ENCODE peak calls at places on chromosome 19, in nine cellular contexts. J is H9; W is ovary; D is heart left ventricle; C is right cardiac atrium; P is naive thymus-derived CD4-positive, alpha-beta T cell; I is mucosa of descending colon; V is body of pancreas; B is left lung. Z is an unnamed sample.

GRCh38 chr19:8017808-8018207 is 12.4 kb upstream of the ELAVL1 start:
- DNase-seq in J (no peak), W (no peak), D (no peak), C (no peak), P (peak; percentile 11), I (peak; percentile 67), V (no peak), B (peak; percentile 37), Z (no peak)

GRCh38 chr19:55433292-55433691 is 9.8 kb downstream of the SHISA7 start:
- DNase-seq in J (no peak), W (no peak), D (no peak), C (no peak), P (no peak), I (no peak), V (no peak), B (no peak), Z (no peak)

GRCh38 chr19:18520848-18521691 is 800 bp downstream of the ELL start:
- DNase-seq in J (peak; percentile 50), W (peak; percentile 66), D (peak; percentile 58), C (peak; percentile 71), P (peak; percentile 38), I (peak; percentile 71), V (peak; percentile 41), B (peak; percentile 89), Z (no peak)

GRCh38 chr19:55441319-55441691 is 1.8 kb downstream of the SHISA7 start:
- DNase-seq in J (peak; percentile 46), W (no peak), D (no peak), C (no peak), P (no peak), I (no peak), V (no peak), B (no peak), Z (no peak)

GRCh38 chr19:46402725-46403124 is 10.6 kb downstream of the CCDC8 start:
- DNase-seq in J (no peak), W (peak; percentile 41), D (no peak), C (no peak), P (no peak), I (peak; percentile 22), V (no peak), B (no peak), Z (no peak)

GRCh38 chr19:1325568-1326294 is 40.1 kb downstream of the EFNA2 start:
- DNase-seq in J (no peak), W (no peak), D (no peak), C (no peak), P (no peak), I (no peak), V (peak; percentile 17), B (no peak), Z (no peak)

GRCh38 chr19:16297575-16298178 is 26.9 kb upstream of the KLF2 start:
- DNase-seq in J (no peak), W (no peak), D (no peak), C (no peak), P (no peak), I (peak; percentile 65), V (no peak), B (no peak), Z (no peak)

GRCh38 chr19:3532154-3533019 is 6.6 kb upstream of the TEKTIP1 start:
- DNase-seq in J (no peak), W (peak; percentile 19), D (no peak), C (no peak), P (no peak), I (no peak), V (no peak), B (no peak), Z (no peak)

DNA sequence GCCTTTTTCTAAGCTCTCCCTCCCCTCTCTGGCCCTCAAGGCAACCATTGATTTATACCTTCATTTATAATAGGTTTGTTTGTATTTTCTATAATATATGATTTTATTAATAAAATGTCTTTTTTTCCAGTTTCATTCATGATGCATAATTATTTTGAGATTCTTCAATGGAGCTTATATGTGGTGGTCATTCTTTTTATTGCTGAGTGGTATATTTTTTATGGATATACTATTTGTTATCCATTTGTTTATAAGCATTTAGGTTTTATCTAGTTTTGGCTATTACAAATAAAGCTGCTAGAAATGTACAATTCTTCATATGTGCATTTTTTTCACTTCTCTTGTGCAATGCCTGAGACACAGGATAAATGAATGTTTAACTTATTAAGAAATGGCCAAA is 10.8 kb downstream of the ZNF211 start:
- DNase-seq in J (no peak), W (no peak), D (no peak), C (no peak), P (no peak), I (no peak), V (no peak), B (no peak), Z (no peak)
- H3K9me3 ChIP-seq in J (no peaks in the 10 kb centered on the region), W (peaks cover 12% of the 10 kb centered on the region), D (peaks cover 9% of the 10 kb centered on the region), C (peaks cover 16% of the 10 kb centered on the region), P (no peaks in the 10 kb centered on the region), I (peaks cover 64% of the 10 kb centered on the region), V (no peaks in the 10 kb centered on the region), B (no peaks in the 10 kb centered on the region), Z (peaks cover 14% of the 10 kb centered on the region)

DNA sequence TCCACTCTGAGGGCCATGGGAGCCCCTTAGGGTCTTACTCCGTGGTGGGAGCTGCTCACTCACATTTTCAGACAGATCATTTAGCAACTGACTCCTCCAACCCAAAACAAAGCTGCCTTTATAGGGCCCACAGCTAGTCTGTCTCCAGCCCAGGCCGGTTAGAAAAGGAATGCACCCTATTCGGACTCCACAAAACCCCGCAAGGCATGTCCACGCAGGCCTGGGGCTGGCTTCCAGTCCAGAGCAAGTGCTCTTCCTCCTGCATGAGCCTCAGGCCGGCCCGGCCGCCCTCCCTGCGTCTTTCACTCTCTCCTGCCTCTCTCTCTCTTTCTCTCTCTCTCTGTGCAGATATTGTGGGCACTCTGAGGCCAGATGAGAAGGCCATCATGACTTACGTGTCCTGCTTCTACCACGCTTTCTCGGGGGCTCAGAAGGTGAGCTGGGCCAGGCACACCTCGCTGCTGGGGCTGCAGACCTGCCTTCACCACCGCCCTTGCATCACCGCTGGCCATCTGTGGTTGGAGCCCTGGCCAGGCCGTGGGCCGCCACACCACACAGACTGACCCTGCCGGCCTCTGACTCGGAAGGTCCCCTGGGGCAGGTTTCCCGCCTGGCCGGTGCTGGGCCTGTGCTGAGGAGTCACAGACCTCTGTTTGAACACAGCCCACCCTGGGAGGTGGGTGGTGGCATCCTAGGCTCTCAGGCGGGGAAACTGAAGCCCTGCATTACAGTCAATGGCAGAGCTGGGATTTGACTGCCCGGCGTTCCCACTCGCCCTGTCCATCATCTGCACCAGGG is 33.1 kb downstream of the CAPN12 start:
- DNase-seq in J (no peak), W (no peak), D (peak; percentile 72), C (peak; percentile 63), P (no peak), I (no peak), V (no peak), B (no peak), Z (no peak)
- H3K4me1 ChIP-seq in J (no peaks in the 10 kb centered on the region), W (peaks cover 22% of the 10 kb centered on the region), D (peaks cover 89% of the 10 kb centered on the region), C (peaks cover 54% of the 10 kb centered on the region), P (no peaks in the 10 kb centered on the region), I (peaks cover 2% of the 10 kb centered on the region), V (peaks cover 79% of the 10 kb centered on the region), B (peaks cover 11% of the 10 kb centered on the region), Z (no peaks in the 10 kb centered on the region)

GRCh38 chr19:57620673-57621348 is 6.8 kb downstream of the ZNF134 start:
- DNase-seq in J (no peak), W (no peak), D (no peak), C (no peak), P (no peak), I (no peak), V (no peak), B (no peak), Z (no peak)

GRCh38 chr19:57613941-57614743 is at the start of gene ZNF134:
- DNase-seq in J (peak; percentile 94), W (peak; percentile 91), D (peak; percentile 97), C (peak; percentile 98), P (peak; percentile 89), I (peak; percentile 93), V (peak; percentile 92), B (peak; percentile 96), Z (peak; percentile 82)

GRCh38 chr19:57611113-57611512 is 2.9 kb upstream of the ZNF134 start:
- DNase-seq in J (no peak), W (no peak), D (no peak), C (no peak), P (no peak), I (no peak), V (no peak), B (no peak), Z (no peak)

DNA sequence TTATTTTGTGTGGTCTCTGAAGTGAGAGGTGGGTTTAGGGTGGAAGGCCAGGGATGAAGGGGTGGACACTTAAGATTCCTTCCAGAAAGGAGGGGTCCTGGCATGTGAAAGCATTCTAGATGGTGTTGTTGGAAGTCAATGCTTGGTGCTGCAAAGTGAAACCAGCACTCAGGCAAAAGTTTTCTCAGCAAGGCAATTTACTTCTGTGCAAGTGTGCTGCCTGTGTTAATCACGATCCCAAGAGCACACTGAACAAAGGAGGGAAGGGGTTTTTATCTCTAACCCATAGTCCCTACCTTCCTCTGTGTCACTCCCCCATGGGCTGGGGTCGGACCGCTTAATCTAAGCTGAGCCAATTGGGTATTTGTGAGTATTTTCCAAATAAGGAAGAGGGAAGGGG is 1.3 kb downstream of the ZNF134 start:
- DNase-seq in J (no peak), W (no peak), D (no peak), C (no peak), P (no peak), I (no peak), V (no peak), B (no peak), Z (no peak)
- H3K9me3 ChIP-seq in J (peaks cover 54% of the 10 kb centered on the region), W (peaks cover 23% of the 10 kb centered on the region), D (peaks cover 4% of the 10 kb centered on the region), C (peaks cover 21% of the 10 kb centered on the region), P (peaks cover 22% of the 10 kb centered on the region), I (peaks cover 64% of the 10 kb centered on the region), V (no peaks in the 10 kb centered on the region), B (peaks cover 18% of the 10 kb centered on the region), Z (peaks cover 47% of the 10 kb centered on the region)

GRCh38 chr19:19599190-19599535 is 19.3 kb downstream of the PBX4 start:
- DNase-seq in J (no peak), W (no peak), D (no peak), C (no peak), P (peak; percentile 47), I (no peak), V (no peak), B (peak; percentile 33), Z (no peak)

GRCh38 chr19:19600793-19601346 is 17.6 kb downstream of the PBX4 start:
- DNase-seq in J (no peak), W (no peak), D (no peak), C (no peak), P (peak; percentile 17), I (no peak), V (no peak), B (peak; percentile 1), Z (no peak)

GRCh38 chr19:19595171-19595701 is 23.3 kb downstream of the PBX4 start:
- DNase-seq in J (no peak), W (no peak), D (no peak), C (no peak), P (no peak), I (no peak), V (no peak), B (peak; percentile 28), Z (no peak)

GRCh38 chr19:19594371-19594770 is 24.1 kb downstream of the PBX4 start:
- DNase-seq in J (no peak), W (no peak), D (no peak), C (no peak), P (no peak), I (no peak), V (no peak), B (no peak), Z (no peak)

DNA sequence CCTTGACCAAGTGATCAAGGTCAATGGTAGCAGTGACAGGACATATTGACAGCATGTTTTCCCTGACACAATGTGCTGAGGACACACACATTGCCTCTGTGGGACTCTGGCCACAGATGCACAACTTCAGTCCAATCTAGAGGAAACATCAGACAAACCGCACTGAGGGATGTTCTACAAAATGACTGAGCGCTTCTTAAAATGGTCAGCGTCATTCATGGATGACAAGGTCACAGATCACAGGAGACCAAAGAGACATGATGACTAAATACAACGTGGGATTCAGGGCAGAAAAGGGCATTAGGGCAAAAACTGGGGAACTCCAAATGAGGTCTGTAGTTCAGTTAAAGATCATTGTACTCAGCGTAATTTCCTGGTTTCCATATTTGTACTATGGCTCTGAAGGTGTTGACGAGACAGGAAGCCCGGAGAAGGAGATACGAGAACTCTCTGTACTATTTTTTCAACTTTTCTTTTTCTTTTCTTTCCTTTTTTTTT is 20.6 kb downstream of the PBX4 start:
- DNase-seq in J (no peak), W (no peak), D (no peak), C (no peak), P (peak; percentile 90), I (no peak), V (no peak), B (no peak), Z (no peak)
- H3K4me1 ChIP-seq in J (peaks cover 3% of the 10 kb centered on the region), W (no peaks in the 10 kb centered on the region), D (no peaks in the 10 kb centered on the region), C (no peaks in the 10 kb centered on the region), P (peaks cover 53% of the 10 kb centered on the region), I (peaks cover 15% of the 10 kb centered on the region), V (peaks cover 4% of the 10 kb centered on the region), B (peaks cover 6% of the 10 kb centered on the region), Z (peaks cover 7% of the 10 kb centered on the region)

Z was measured in HAP-1.